ENCODE peak calls at places on chromosomes 1 and 21, in nine cellular contexts. One of them, this sample, is unnamed.

GRCh38 chr21:43794311-43794710 is 4.9 kb downstream of the RRP1 start:
- DNase-seq in NCI-H1105 treated with DMSO at 0.1 percent for 48 hours: no peak
- DNase-seq in fibroblast of lung: no peak
- DNase-seq in ecto neural progenitor cell: no peak
- DNase-seq in KBM-7: no peak
- DNase-seq in HS-27A: no peak
- DNase-seq in stomach: no peak
- DNase-seq in lower leg skin: no peak
- DNase-seq in endothelial cell: no peak
- DNase-seq in this sample: no peak

GRCh38 chr1:81549588-81550127 is 251.1 kb upstream of the ADGRL2 start:
- DNase-seq in NCI-H1105 treated with DMSO at 0.1 percent for 48 hours: peak
- DNase-seq in fibroblast of lung: peak
- DNase-seq in ecto neural progenitor cell: no peak
- DNase-seq in KBM-7: peak
- DNase-seq in HS-27A: peak
- DNase-seq in stomach: no peak
- DNase-seq in lower leg skin: no peak
- DNase-seq in endothelial cell: no peak
- DNase-seq in this sample: peak

GRCh38 chr1:172971241-172971640 is 79.5 kb downstream of the TNFSF18 start:
- DNase-seq in NCI-H1105 treated with DMSO at 0.1 percent for 48 hours: no peak
- DNase-seq in fibroblast of lung: no peak
- DNase-seq in ecto neural progenitor cell: no peak
- DNase-seq in KBM-7: no peak
- DNase-seq in HS-27A: no peak
- DNase-seq in stomach: no peak
- DNase-seq in lower leg skin: peak
- DNase-seq in endothelial cell: no peak
- DNase-seq in this sample: no peak

GRCh38 chr1:41122851-41123518 is 101.5 kb upstream of the SLFNL1 start:
- DNase-seq in NCI-H1105 treated with DMSO at 0.1 percent for 48 hours: peak
- DNase-seq in fibroblast of lung: peak
- DNase-seq in ecto neural progenitor cell: no peak
- DNase-seq in KBM-7: peak
- DNase-seq in HS-27A: peak
- DNase-seq in stomach: peak
- DNase-seq in lower leg skin: peak
- DNase-seq in endothelial cell: peak
- DNase-seq in this sample: peak

GRCh38 chr1:78619803-78620579 is at the start of gene IFI44L:
- DNase-seq in NCI-H1105 treated with DMSO at 0.1 percent for 48 hours: peak
- DNase-seq in fibroblast of lung: peak
- DNase-seq in ecto neural progenitor cell: no peak
- DNase-seq in KBM-7: peak
- DNase-seq in HS-27A: peak
- DNase-seq in stomach: peak
- DNase-seq in lower leg skin: peak
- DNase-seq in endothelial cell: no peak
- DNase-seq in this sample: no peak

GRCh38 chr1:197890936-197891335 is 11.5 kb upstream of the C1orf53 start:
- DNase-seq in NCI-H1105 treated with DMSO at 0.1 percent for 48 hours: no peak
- DNase-seq in fibroblast of lung: no peak
- DNase-seq in ecto neural progenitor cell: no peak
- DNase-seq in KBM-7: no peak
- DNase-seq in HS-27A: no peak
- DNase-seq in stomach: no peak
- DNase-seq in lower leg skin: no peak
- DNase-seq in endothelial cell: no peak
- DNase-seq in this sample: no peak

GRCh38 chr1:180027949-180028445 is 73.4 kb downstream of the CEP350 start:
- DNase-seq in NCI-H1105 treated with DMSO at 0.1 percent for 48 hours: no peak
- DNase-seq in fibroblast of lung: peak
- DNase-seq in ecto neural progenitor cell: no peak
- DNase-seq in KBM-7: no peak
- DNase-seq in HS-27A: peak
- DNase-seq in stomach: no peak
- DNase-seq in lower leg skin: no peak
- DNase-seq in endothelial cell: no peak
- DNase-seq in this sample: no peak

GRCh38 chr1:2148691-2149090 is 45.9 kb downstream of the FAAP20 start:
- DNase-seq in NCI-H1105 treated with DMSO at 0.1 percent for 48 hours: no peak
- DNase-seq in fibroblast of lung: no peak
- DNase-seq in ecto neural progenitor cell: no peak
- DNase-seq in KBM-7: peak
- DNase-seq in HS-27A: no peak
- DNase-seq in stomach: peak
- DNase-seq in lower leg skin: no peak
- DNase-seq in endothelial cell: no peak
- DNase-seq in this sample: no peak

GRCh38 chr1:63917571-63918394 is 144.0 kb downstream of the ROR1 start:
- DNase-seq in NCI-H1105 treated with DMSO at 0.1 percent for 48 hours: no peak
- DNase-seq in fibroblast of lung: peak
- DNase-seq in ecto neural progenitor cell: no peak
- DNase-seq in KBM-7: peak
- DNase-seq in HS-27A: no peak
- DNase-seq in stomach: no peak
- DNase-seq in lower leg skin: no peak
- DNase-seq in endothelial cell: peak
- DNase-seq in this sample: no peak

GRCh38 chr1:14780271-14780670 is 181.8 kb downstream of the KAZN start:
- DNase-seq in NCI-H1105 treated with DMSO at 0.1 percent for 48 hours: no peak
- DNase-seq in fibroblast of lung: no peak
- DNase-seq in ecto neural progenitor cell: no peak
- DNase-seq in KBM-7: peak
- DNase-seq in HS-27A: no peak
- DNase-seq in stomach: no peak
- DNase-seq in lower leg skin: no peak
- DNase-seq in endothelial cell: no peak
- DNase-seq in this sample: no peak

GRCh38 chr1:33768821-33769220 is 95.1 kb upstream of the HMGB4 start:
- DNase-seq in NCI-H1105 treated with DMSO at 0.1 percent for 48 hours: no peak
- DNase-seq in fibroblast of lung: no peak
- DNase-seq in ecto neural progenitor cell: no peak
- DNase-seq in KBM-7: no peak
- DNase-seq in HS-27A: no peak
- DNase-seq in stomach: no peak
- DNase-seq in lower leg skin: no peak
- DNase-seq in endothelial cell: no peak
- DNase-seq in this sample: no peak

GRCh38 chr21:46187814-46188213 is 3.6 kb upstream of the SPATC1L start:
- DNase-seq in NCI-H1105 treated with DMSO at 0.1 percent for 48 hours: no peak
- DNase-seq in fibroblast of lung: no peak
- DNase-seq in ecto neural progenitor cell: no peak
- DNase-seq in KBM-7: no peak
- DNase-seq in HS-27A: no peak
- DNase-seq in stomach: no peak
- DNase-seq in lower leg skin: no peak
- DNase-seq in endothelial cell: no peak
- DNase-seq in this sample: no peak